ENCODE peak calls at places on chromosomes 1 and 21, in six cellular contexts. D is Panc1, R is HCT116, O is GM12878, U is GM23338, I is HepG2. K is an unnamed sample.

GRCh38 chr1:53285969-53286760 is 41.7 kb downstream of the LRP8 start:
- ATAC-seq in O (peak), U (no peak), R (no peak), I (no peak), D (no peak), K (no peak)

GRCh38 chr1:29136463-29136915 is 12.8 kb upstream of the TMEM200B start:
- ATAC-seq in I (peak), R (no peak), U (peak), D (no peak), O (no peak), K (no peak)

GRCh38 chr1:226203693-226204092 is 17.2 kb upstream of the ACBD3 start:
- ATAC-seq in R (no peak), D (no peak), O (no peak), I (peak), U (peak), K (no peak)

GRCh38 chr1:66403031-66403731 is 130.8 kb upstream of the SGIP1 start:
- ATAC-seq in D (no peak), U (no peak), R (peak), I (no peak), O (no peak), K (no peak)

GRCh38 chr1:243520831-243521230 is 265.0 kb downstream of the SDCCAG8 start:
- ATAC-seq in U (no peak), D (no peak), R (no peak), I (no peak), O (no peak), K (no peak)

GRCh38 chr1:46017876-46018503 is 114.4 kb downstream of the PIK3R3 start:
- ATAC-seq in D (no peak), O (no peak), I (no peak), R (no peak), U (no peak), K (no peak)

GRCh38 chr1:87878873-87879272 is 550.2 kb downstream of the LMO4 start:
- ATAC-seq in R (no peak), D (no peak), I (no peak), O (no peak), U (no peak), K (no peak)

GRCh38 chr1:40583980-40584379 is 52.5 kb downstream of the ZNF684 start:
- ATAC-seq in D (no peak), I (no peak), U (no peak), O (peak), R (no peak), K (no peak)

GRCh38 chr21:45959779-45960390 is 21.7 kb upstream of the COL6A1 start:
- ATAC-seq in I (no peak), O (no peak), R (no peak), U (no peak), D (no peak), K (no peak)

GRCh38 chr1:156104065-156104810 is 10.3 kb upstream of the LMNA start:
- ATAC-seq in I (peak), U (peak), R (peak), D (peak), O (peak), K (peak)

GRCh38 chr1:156108057-156108456 is 6.5 kb upstream of the LMNA start:
- ATAC-seq in D (no peak), R (no peak), O (no peak), I (no peak), U (no peak), K (no peak)

GRCh38 chr1:156104861-156105546 is 9.5 kb upstream of the LMNA start:
- ATAC-seq in R (no peak), U (peak), D (peak), O (no peak), I (peak), K (no peak)

GRCh38 chr1:156108664-156109241 is 5.8 kb upstream of the LMNA start:
- ATAC-seq in I (no peak), U (no peak), O (no peak), R (no peak), D (no peak), K (no peak)

DNA sequence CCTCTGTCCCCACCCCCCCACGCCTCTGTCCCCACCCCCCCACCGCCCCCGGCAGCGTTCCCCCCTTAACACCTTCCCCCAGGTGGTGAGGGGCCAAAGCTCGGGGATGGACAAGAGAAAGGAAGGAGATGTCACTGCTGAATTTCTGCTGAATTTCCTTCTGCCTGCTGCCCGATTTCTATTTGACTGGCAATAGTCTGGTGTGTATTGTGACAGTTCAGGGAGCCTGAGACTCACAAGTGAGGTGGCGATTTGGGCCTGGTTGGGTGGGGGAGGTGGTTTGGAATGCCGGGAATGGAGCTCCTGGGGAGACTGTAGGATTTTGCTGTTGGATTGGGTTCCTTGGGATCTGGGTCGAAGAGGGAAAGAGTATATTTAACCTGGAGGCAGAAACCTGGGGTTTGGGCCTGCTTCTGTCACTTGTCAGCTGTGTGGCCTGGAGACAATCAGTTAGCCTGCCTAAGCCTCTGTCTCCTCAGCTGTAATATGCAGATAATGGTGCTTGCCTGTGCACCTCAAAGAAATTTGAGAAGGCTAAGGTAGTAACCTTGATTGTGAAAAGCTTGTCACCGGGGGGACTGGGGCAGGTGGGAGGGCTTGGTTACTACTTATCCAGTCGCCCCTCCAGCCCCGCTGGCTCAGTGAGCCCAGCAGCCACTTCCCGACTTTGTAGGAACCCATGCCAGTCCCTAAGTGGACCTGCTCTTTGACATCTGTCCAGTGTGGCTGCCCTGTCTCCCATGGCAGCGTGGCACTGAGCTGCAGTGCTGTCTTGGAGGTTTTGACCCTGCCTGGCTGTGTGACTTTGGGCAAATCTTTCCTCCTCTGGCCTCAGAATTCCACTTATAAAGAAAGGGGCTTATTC is 7.7 kb upstream of the LMNA start:
- ATAC-seq in U (peak), O (peak), R (peak), D (peak), I (peak), K (no peak)
- TF ChIP-seq POLR2AphosphoS5 in U (no peak), O (no peak), R (no peak), D (no peak), I (no peak), K (no peak)

GRCh38 chr1:64915381-64916274 is 50.7 kb downstream of the JAK1 start:
- ATAC-seq in O (peak), D (peak), I (peak), U (peak), R (peak), K (no peak)
- TF ChIP-seq POLR2AphosphoS5 in O (no peak), D (peak), I (no peak), U (no peak), R (no peak), K (no peak)

GRCh38 chr1:84510668-84511067 is 4.3 kb upstream of the GNG5 start:
- ATAC-seq in U (no peak), R (no peak), I (no peak), O (no peak), D (no peak), K (no peak)
- TF ChIP-seq POLR2AphosphoS5 in U (no peak), R (no peak), I (no peak), O (no peak), D (no peak), K (no peak)

DNA sequence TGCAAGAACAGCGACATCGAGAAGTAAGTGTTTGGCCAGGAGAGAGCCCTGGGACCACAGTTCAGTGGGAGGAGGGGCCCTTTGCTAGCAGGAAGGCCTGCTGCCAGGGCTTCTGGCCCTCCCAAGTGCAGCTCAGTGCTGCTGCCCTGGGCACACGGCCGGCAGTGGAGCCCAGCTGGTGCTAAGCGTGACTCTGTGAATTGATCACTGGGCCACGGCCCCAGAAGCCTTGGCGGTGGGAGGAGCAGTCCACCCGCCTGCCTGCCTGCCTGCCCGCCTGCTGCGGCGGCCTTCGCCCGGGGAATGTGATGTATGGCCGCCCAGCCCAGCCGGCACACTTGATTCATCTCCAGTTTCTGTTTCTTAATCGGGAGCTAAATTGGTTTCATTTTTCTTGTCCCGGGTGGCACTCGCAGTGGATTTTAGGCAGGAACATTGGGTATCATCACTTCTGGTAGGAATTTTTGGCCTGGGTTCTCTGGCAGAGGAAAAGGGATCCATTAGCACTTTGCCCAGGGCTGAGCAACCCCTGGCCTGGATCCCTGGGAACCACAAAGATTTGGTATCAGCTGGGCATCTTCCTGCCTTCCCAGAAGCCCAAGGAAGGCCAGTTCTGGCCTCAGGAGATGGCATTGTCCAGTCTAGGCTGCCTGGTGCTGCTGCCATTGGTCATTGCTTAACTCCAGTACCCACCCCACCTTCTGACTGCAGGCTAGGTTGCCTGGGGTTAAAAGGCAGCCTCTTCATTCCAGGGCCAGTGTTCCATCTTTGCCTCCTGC is 28.6 kb downstream of the TMEM53 start:
- ATAC-seq in U (no peak), D (no peak), I (no peak), O (no peak), R (no peak), K (peak)
- TF ChIP-seq POLR2AphosphoS5 in U (no peak), D (no peak), I (no peak), O (no peak), R (no peak), K (peak)

DNA sequence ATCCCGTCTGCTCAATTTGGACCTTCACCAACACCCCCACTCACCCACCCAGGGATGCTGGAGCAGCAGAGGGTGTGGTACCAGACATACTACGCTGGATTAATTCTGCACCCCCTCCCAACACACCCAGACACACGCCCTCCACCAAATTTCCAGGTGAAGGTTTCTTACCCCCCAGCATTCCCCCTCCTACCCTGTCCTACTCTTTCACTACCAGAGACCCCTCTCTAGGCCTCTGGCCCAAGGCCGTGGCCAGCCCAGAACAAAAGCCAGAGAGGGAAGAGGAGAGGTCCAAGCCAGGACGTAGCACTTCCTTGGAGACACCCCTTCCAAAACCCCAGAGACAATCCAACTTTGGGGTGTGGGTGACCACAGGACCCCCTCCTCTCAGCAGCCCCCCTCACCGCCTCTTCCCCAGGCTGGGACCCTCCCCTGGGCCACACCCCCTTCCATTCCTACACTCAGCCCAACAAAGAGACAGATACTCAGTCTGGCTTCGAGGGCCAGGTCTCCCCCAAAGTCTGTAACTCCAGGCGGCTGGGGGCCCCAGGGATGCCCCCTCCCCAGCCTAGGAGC is 1.6 kb downstream of the MEX3A start:
- ATAC-seq in D (no peak), R (no peak), I (no peak), O (no peak), U (peak), K (no peak)
- TF ChIP-seq POLR2AphosphoS5 in D (no peak), R (no peak), I (no peak), O (no peak), U (peak), K (no peak)

K was measured in gastroesophageal sphincter.